ENCODE peak calls at places on chromosomes 3 and 15, in seven cellular contexts. M is fibroblast of lung; S is heart left ventricle; G is uterus; V is trophoblast cell; U is right lobe of liver; Q is naive thymus-derived CD4-positive, alpha-beta T cell. K is an unnamed sample.

GRCh38 chr15:56058986-56059385 is 65.6 kb upstream of the NEDD4 start:
- DNase-seq in M (no peak), S (no peak), G (no peak), V (no peak), U (no peak), Q (no peak), K (no peak)

GRCh38 chr15:94743668-94744067 is 512.3 kb downstream of the MCTP2 start:
- DNase-seq in M (no peak), S (no peak), G (no peak), V (no peak), U (no peak), Q (no peak), K (no peak)

GRCh38 chr3:35777065-35777464 is 137.7 kb downstream of the ARPP21 start:
- DNase-seq in M (no peak), S (no peak), G (no peak), V (no peak), U (no peak), Q (no peak), K (no peak)

GRCh38 chr3:23094890-23095462 is 108.2 kb upstream of the UBE2E2 start:
- DNase-seq in M (peak; percentile 81), S (no peak), G (no peak), V (peak; percentile 57), U (no peak), Q (no peak), K (no peak)

GRCh38 chr3:36560685-36561084 is 180.4 kb downstream of the STAC start:
- DNase-seq in M (no peak), S (no peak), G (no peak), V (no peak), U (no peak), Q (no peak), K (no peak)

GRCh38 chr3:86547697-86548096 is 443.3 kb downstream of the VGLL3 start:
- DNase-seq in M (no peak), S (no peak), G (no peak), V (no peak), U (no peak), Q (no peak), K (no peak)

GRCh38 chr15:25643120-25643519 is 204.3 kb upstream of the UBE3A start:
- DNase-seq in M (no peak), S (no peak), G (no peak), V (no peak), U (no peak), Q (no peak), K (no peak)

GRCh38 chr3:89227218-89227617 is 119.8 kb downstream of the EPHA3 start:
- DNase-seq in M (peak; percentile 39), S (no peak), G (no peak), V (no peak), U (no peak), Q (no peak), K (no peak)

GRCh38 chr3:146148468-146148931 is 12.5 kb downstream of the PLOD2 start:
- DNase-seq in M (no peak), S (no peak), G (no peak), V (no peak), U (no peak), Q (no peak), K (no peak)

GRCh38 chr15:96344120-96344705 is 13.7 kb downstream of the NR2F2 start:
- DNase-seq in M (peak; percentile 43), S (no peak), G (no peak), V (no peak), U (no peak), Q (no peak), K (no peak)

GRCh38 chr3:54188176-54188791 is 65.9 kb downstream of the CACNA2D3 start:
- DNase-seq in M (peak; percentile 49), S (peak; percentile 56), G (no peak), V (peak; percentile 53), U (no peak), Q (no peak), K (no peak)

GRCh38 chr3:150216041-150216811 is 191.9 kb upstream of the TSC22D2 start:
- DNase-seq in M (peak; percentile 87), S (peak; percentile 64), G (no peak), V (no peak), U (no peak), Q (no peak), K (no peak)

GRCh38 chr3:39101022-39101689 is 6.3 kb downstream of the GORASP1 start:
- DNase-seq in M (peak; percentile 6), S (no peak), G (no peak), V (no peak), U (no peak), Q (no peak), K (no peak)

GRCh38 chr3:181739628-181740027 is 27.9 kb downstream of the SOX2 start:
- DNase-seq in M (no peak), S (no peak), G (no peak), V (no peak), U (no peak), Q (no peak), K (no peak)

GRCh38 chr3:152581941-152582340 is 253.0 kb upstream of the P2RY1 start:
- DNase-seq in M (no peak), S (no peak), G (no peak), V (no peak), U (no peak), Q (no peak), K (no peak)

GRCh38 chr3:32817561-32818430 is at the start of gene TRIM71:
- DNase-seq in M (no peak), S (no peak), G (no peak), V (peak; percentile 12), U (no peak), Q (no peak), K (peak; percentile 75)

GRCh38 chr15:92884813-92885461 is 15.2 kb upstream of the CHD2 start:
- DNase-seq in M (no peak), S (no peak), G (no peak), V (no peak), U (no peak), Q (no peak), K (no peak)

GRCh38 chr3:70736009-70736408 is 423.6 kb upstream of the MDFIC2 start:
- DNase-seq in M (peak; percentile 72), S (no peak), G (no peak), V (peak; percentile 60), U (no peak), Q (no peak), K (no peak)

GRCh38 chr15:91426412-91426811 is 326.4 kb downstream of the SV2B start:
- DNase-seq in M (peak; percentile 75), S (no peak), G (no peak), V (no peak), U (no peak), Q (no peak), K (no peak)

GRCh38 chr15:91422704-91423254 is 322.7 kb downstream of the SV2B start:
- DNase-seq in M (no peak), S (no peak), G (no peak), V (no peak), U (no peak), Q (peak; percentile 10), K (no peak)

GRCh38 chr15:91429973-91430372 is 329.9 kb downstream of the SV2B start:
- DNase-seq in M (no peak), S (no peak), G (no peak), V (no peak), U (no peak), Q (no peak), K (no peak)

GRCh38 chr15:91420689-91421088 is 320.6 kb downstream of the SV2B start:
- DNase-seq in M (no peak), S (no peak), G (no peak), V (no peak), U (no peak), Q (no peak), K (no peak)

DNA sequence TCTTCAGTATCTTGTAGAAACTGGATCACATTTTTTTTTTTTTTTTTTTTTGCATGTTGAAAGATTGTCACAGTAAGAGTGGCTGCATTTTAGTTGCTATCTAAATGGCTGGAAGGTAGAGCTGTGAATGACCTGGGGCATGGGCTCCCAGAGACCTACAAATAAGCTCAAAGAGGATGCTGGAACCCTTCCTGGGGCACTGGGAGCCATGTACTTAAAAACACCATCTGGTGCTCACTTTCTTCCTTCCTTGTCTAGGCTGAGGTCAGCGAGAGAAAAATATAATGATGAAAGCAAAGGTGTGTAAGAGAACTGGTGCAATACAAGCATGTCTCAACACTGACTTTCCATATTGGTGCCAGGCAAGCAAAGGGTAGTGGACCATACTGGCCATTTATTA is 323.9 kb downstream of the SV2B start:
- DNase-seq in M (no peak), S (no peak), G (no peak), V (no peak), U (no peak), Q (no peak), K (no peak)
- H3K4me1 ChIP-seq in M (no peaks in the 10 kb centered on the region), S (no peaks in the 10 kb centered on the region), G (no peaks in the 10 kb centered on the region), V (no peaks in the 10 kb centered on the region), U (no peaks in the 10 kb centered on the region), Q (peaks cover 26% of the 10 kb centered on the region), K (no peaks in the 10 kb centered on the region)

DNA sequence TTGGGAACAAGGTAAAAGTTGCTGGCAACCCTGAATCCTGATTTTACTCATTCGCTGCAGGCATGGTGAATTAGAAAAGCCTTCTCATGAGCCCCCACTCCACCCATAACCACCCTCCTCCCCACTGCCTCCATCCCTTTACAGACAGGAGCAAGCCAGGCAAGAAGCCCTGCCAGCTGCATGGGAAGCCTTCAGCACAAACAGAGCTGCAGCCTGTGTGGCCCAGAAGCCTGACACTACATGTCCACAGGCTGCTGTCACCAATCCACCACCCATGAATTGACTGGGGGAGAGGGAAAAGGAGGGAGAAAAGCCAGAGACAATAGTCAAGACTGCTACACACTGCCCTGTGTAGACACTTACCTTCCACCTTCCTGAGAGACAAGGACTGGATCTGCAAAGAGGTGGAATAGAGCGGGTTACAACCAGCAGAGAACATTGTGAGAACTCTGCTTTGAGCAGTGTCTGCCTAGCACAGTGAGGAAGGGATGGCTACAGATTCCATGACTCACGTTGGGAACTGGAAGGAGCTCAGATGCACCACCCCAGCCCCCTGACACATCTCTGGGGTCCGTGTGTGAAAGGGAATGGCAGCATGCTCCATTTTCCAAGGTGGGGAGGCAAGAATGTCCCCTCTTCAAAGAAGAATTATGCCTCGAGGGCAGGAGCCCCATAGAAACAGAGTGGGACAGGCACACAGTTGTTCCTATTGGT is 33.9 kb downstream of the DZIP1L start:
- DNase-seq in M (peak; percentile 83), S (no peak), G (no peak), V (no peak), U (no peak), Q (no peak), K (no peak)
- H3K4me3 ChIP-seq in M (peak overlapping the region; percentile 37), S (no peak overlapping the region), G (no peak overlapping the region), V (no peak overlapping the region), U (no peak overlapping the region), Q (no peak overlapping the region), K (no peak overlapping the region)

GRCh38 chr3:157125101-157125500 is 34.8 kb downstream of the CCNL1 start:
- DNase-seq in M (peak; percentile 60), S (no peak), G (no peak), V (no peak), U (no peak), Q (no peak), K (no peak)
- H3K4me1 ChIP-seq in M (peaks cover 10% of the 10 kb centered on the region), S (peaks cover 12% of the 10 kb centered on the region), G (peaks cover 8% of the 10 kb centered on the region), V (peaks cover 16% of the 10 kb centered on the region), U (peaks cover 46% of the 10 kb centered on the region), Q (peaks cover 24% of the 10 kb centered on the region), K (peaks cover 24% of the 10 kb centered on the region)

GRCh38 chr15:59925123-59925522 is 79.0 kb upstream of the FOXB1 start:
- DNase-seq in M (no peak), S (no peak), G (no peak), V (no peak), U (no peak), Q (no peak), K (no peak)

GRCh38 chr15:59923508-59923907 is 80.6 kb upstream of the FOXB1 start:
- DNase-seq in M (no peak), S (no peak), G (no peak), V (no peak), U (no peak), Q (no peak), K (no peak)

GRCh38 chr15:59917504-59918157 is 86.5 kb upstream of the FOXB1 start:
- DNase-seq in M (peak; percentile 28), S (peak; percentile 28), G (no peak), V (peak; percentile 76), U (peak; percentile 63), Q (peak; percentile 47), K (peak; percentile 73)

GRCh38 chr15:59918994-59919951 is 84.8 kb upstream of the FOXB1 start:
- DNase-seq in M (peak; percentile 88), S (no peak), G (no peak), V (peak; percentile 27), U (no peak), Q (no peak), K (no peak)
- H3K4me3 ChIP-seq in M (no peak overlapping the region), S (no peak overlapping the region), G (no peak overlapping the region), V (no peak overlapping the region), U (no peak overlapping the region), Q (no peak overlapping the region), K (no peak overlapping the region)

K was measured in upper lobe of right lung.